ENCODE peak calls at places on chromosomes 7 and 10, in ten cellular contexts. M is epithelial cell of esophagus; F is testis; O is CD4-positive, alpha-beta T cell; X is A549; Z is hepatocyte; J is body of pancreas; G is adrenal gland; W is PC-3; Y is RWPE1. A is an unnamed sample.

GRCh38 chr7:30980751-30981150 is 17.0 kb downstream of the GHRHR start:
- DNase-seq in M (no peak), F (no peak), O (no peak), X (no peak), Z (no peak), J (no peak), G (no peak), W (no peak), Y (no peak), A (no peak)

GRCh38 chr10:124565565-124566221 is 104.1 kb downstream of the LHPP start:
- DNase-seq in M (no peak), F (peak), O (no peak), X (peak), Z (no peak), J (peak), G (no peak), W (peak), Y (no peak), A (no peak)

GRCh38 chr10:99921948-99922347 is 87.8 kb downstream of the DNMBP start:
- DNase-seq in M (peak), F (no peak), O (no peak), X (peak), Z (no peak), J (no peak), G (no peak), W (peak), Y (peak), A (no peak)

GRCh38 chr10:47243356-47243755 is 56.6 kb upstream of the GDF10 start:
- DNase-seq in M (no peak), F (no peak), O (no peak), X (no peak), Z (no peak), J (no peak), G (no peak), W (no peak), Y (no peak), A (no peak)

GRCh38 chr10:65670087-65670486 is 1255.7 kb upstream of the LRRTM3 start:
- DNase-seq in M (no peak), F (no peak), O (no peak), X (no peak), Z (no peak), J (no peak), G (no peak), W (no peak), Y (no peak), A (no peak)

GRCh38 chr10:93752761-93753160 is 5.0 kb upstream of the LGI1 start:
- DNase-seq in M (peak), F (no peak), O (no peak), X (peak), Z (peak), J (no peak), G (no peak), W (peak), Y (peak), A (no peak)

GRCh38 chr7:87216701-87217508 is 2.6 kb downstream of the TMEM243 start:
- DNase-seq in M (no peak), F (no peak), O (peak), X (no peak), Z (no peak), J (no peak), G (no peak), W (no peak), Y (no peak), A (no peak)

GRCh38 chr10:78952686-78953085 is 116.1 kb upstream of the ZMIZ1 start:
- DNase-seq in M (no peak), F (peak), O (no peak), X (no peak), Z (no peak), J (no peak), G (no peak), W (no peak), Y (no peak), A (no peak)

GRCh38 chr10:8344756-8345155 is 290.3 kb downstream of the GATA3 start:
- DNase-seq in M (no peak), F (no peak), O (no peak), X (no peak), Z (no peak), J (no peak), G (no peak), W (no peak), Y (no peak), A (no peak)

GRCh38 chr10:123986736-123987135 is 95.1 kb upstream of the CPXM2 start:
- DNase-seq in M (no peak), F (no peak), O (no peak), X (no peak), Z (no peak), J (no peak), G (no peak), W (peak), Y (no peak), A (no peak)

GRCh38 chr10:125756196-125756595 is 19.4 kb downstream of the MMP21 start:
- DNase-seq in M (no peak), F (no peak), O (no peak), X (no peak), Z (no peak), J (no peak), G (no peak), W (no peak), Y (no peak), A (no peak)

GRCh38 chr10:122264931-122265330 is 6.2 kb upstream of the BTBD16 start:
- DNase-seq in M (no peak), F (no peak), O (no peak), X (no peak), Z (no peak), J (no peak), G (no peak), W (no peak), Y (no peak), A (no peak)

GRCh38 chr10:118568327-118568848 is 27.1 kb downstream of the PRLHR start:
- DNase-seq in M (peak), F (peak), O (peak), X (peak), Z (peak), J (peak), G (no peak), W (peak), Y (peak), A (no peak)

GRCh38 chr7:134778941-134779740 is at the start of gene CALD1:
- DNase-seq in M (peak), F (peak), O (no peak), X (peak), Z (peak), J (peak), G (peak), W (peak), Y (peak), A (no peak)

GRCh38 chr10:109914966-109915365 is 8.3 kb downstream of the XPNPEP1 start:
- DNase-seq in M (peak), F (no peak), O (no peak), X (peak), Z (peak), J (peak), G (no peak), W (peak), Y (peak), A (no peak)

GRCh38 chr7:27129729-27130539 is 623 bp downstream of the HOXA4 start:
- DNase-seq in M (no peak), F (peak), O (no peak), X (no peak), Z (peak), J (no peak), G (peak), W (peak), Y (no peak), A (no peak)

GRCh38 chr10:34235164-34235832 is 579.8 kb downstream of the PARD3 start:
- DNase-seq in M (peak), F (no peak), O (no peak), X (no peak), Z (no peak), J (no peak), G (no peak), W (peak), Y (peak), A (no peak)

DNA sequence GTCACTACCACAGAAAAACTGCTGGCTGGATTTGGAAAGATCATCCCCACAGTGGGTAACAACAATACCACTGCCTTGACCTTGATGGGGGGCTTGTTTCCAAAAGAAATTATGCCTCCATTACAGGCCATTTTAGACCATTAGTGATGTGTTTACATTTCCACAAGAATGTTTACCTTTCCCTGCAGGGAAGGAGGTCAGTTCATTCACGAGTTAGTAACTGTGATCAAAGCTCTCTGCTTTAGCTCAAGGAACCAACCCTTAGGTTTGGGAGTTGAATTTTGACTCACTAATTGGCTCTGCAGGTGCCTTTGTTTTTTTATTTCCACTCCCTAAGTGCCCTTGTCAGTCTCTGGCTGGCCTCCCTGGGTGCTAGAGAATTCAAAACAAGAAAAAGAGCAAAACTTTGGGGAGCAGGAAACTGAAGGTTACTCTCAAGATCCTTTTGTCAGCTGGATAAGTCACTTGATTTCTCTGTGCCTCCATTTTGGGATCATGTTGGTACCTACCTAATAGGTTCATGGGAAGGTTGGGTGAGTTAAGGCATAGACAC is 41.1 kb upstream of the NUPR2 start:
- DNase-seq in M (no peak), F (no peak), O (no peak), X (no peak), Z (no peak), J (no peak), G (no peak), W (no peak), Y (no peak), A (no peak)
- TF ChIP-seq CTCF in M (no peak), F (no peak), O (no peak), X (no peak), Z (no peak), J (no peak), G (no peak), W (no peak), Y (no peak), A (no peak)

GRCh38 chr7:106893591-106893990 is 28.5 kb downstream of the PIK3CG start:
- DNase-seq in M (peak), F (no peak), O (no peak), X (no peak), Z (no peak), J (no peak), G (no peak), W (peak), Y (no peak), A (no peak)

GRCh38 chr7:106895246-106895864 is 30.3 kb downstream of the PIK3CG start:
- DNase-seq in M (no peak), F (no peak), O (no peak), X (no peak), Z (no peak), J (no peak), G (peak), W (no peak), Y (no peak), A (no peak)

GRCh38 chr7:106888204-106888603 is 23.1 kb downstream of the PIK3CG start:
- DNase-seq in M (no peak), F (no peak), O (no peak), X (no peak), Z (no peak), J (no peak), G (no peak), W (no peak), Y (no peak), A (no peak)

GRCh38 chr7:106890952-106891351 is 25.9 kb downstream of the PIK3CG start:
- DNase-seq in M (no peak), F (no peak), O (no peak), X (no peak), Z (no peak), J (no peak), G (no peak), W (no peak), Y (no peak), A (no peak)

DNA sequence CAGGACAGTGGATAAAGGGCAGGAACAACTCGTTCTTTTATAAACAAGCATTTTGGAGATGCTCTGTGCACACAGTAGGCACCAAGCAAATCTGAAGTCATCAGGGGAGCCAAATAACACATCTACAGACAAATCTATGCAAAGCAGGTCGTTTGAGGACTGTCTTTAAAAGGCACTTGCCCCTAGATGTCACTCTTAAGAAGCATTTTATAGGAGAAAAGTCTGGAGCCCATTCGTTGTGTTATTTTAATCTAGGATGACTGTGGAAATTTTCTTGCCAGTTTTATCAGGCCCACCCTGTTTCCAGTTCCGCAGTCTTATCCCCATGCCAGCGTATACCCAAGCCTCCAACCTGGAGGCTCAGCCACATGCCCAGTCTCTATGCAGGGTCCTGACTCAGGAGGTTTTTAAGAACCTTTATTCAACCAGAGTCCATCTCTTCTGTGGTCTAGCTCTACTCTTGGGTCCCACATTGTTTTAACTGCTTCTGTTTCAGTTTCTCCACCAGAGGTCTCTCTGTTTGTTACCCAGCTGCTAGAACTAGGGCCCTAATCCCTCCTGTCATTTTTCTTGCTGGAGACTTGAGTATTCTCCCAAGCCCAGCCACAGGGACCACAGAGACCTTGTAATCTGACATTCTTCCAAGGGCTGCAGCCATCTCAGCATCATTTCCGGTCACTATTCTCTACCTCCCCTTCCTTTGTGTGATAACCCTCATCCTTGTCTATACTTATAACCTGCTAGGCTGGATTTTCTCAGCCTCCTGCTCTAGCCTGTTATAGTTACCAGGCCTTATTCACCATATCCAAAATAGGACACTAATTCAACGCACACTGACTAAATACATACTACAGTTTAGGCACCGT is 26.7 kb downstream of the PIK3CG start:
- DNase-seq in M (peak), F (no peak), O (no peak), X (no peak), Z (no peak), J (no peak), G (no peak), W (no peak), Y (no peak), A (no peak)
- TF ChIP-seq CTCF in M (no peak), F (no peak), O (no peak), X (no peak), Z (peak), J (no peak), G (no peak), W (no peak), Y (no peak), A (peak)

GRCh38 chr10:101214446-101215396 is 14.5 kb downstream of the LBX1 start:
- DNase-seq in M (peak), F (peak), O (peak), X (peak), Z (peak), J (peak), G (peak), W (peak), Y (peak), A (no peak)
- TF ChIP-seq CTCF in M (peak), F (peak), O (peak), X (peak), Z (peak), J (peak), G (peak), W (peak), Y (peak), A (peak)

DNA sequence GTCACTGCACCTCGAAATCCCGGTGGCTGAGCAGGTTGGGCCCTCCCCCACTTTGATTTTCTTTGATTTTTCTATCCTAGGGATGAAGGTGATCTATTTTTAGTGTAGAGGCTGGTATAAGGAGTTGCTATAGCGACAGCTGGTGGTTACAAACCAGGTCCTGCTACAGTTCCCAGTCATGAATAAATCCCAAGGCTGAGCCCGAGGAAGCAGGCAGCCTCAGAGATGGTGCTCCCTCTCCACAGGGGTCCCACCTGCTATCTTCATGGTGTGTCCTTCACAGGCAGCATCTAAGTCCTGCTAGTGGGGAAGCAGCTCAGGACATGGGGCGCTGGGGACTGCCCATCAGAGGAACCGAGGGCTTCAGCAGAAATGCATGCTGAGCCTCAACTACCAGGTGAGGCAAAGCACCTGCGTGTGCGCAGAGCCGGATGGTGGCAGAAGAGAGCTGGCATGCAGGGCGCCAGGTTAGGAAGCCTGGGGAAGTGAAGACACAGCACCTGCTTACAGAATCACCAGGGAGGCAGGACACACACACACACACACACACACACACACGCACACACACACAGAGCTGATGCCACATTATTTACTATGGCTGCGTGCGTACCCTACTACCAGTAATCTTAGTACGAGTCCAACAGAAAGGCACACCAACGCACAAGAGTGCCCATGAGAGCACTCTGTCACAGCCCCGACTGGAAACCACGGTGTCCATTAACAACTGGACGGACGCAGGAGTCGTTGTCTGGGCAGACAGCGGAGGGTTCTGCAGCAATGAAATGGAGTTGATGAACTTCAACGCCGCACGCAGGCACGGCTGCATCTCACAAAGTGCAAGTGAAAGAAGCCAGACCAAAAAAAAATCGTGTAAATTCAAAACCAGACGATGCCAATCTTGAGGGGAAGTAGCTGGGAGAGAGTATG is 150.8 kb downstream of the PRKAG2 start:
- DNase-seq in M (no peak), F (no peak), O (no peak), X (no peak), Z (no peak), J (peak), G (no peak), W (no peak), Y (no peak), A (no peak)
- TF ChIP-seq CTCF in M (no peak), F (no peak), O (no peak), X (no peak), Z (no peak), J (no peak), G (no peak), W (no peak), Y (no peak), A (peak)

DNA sequence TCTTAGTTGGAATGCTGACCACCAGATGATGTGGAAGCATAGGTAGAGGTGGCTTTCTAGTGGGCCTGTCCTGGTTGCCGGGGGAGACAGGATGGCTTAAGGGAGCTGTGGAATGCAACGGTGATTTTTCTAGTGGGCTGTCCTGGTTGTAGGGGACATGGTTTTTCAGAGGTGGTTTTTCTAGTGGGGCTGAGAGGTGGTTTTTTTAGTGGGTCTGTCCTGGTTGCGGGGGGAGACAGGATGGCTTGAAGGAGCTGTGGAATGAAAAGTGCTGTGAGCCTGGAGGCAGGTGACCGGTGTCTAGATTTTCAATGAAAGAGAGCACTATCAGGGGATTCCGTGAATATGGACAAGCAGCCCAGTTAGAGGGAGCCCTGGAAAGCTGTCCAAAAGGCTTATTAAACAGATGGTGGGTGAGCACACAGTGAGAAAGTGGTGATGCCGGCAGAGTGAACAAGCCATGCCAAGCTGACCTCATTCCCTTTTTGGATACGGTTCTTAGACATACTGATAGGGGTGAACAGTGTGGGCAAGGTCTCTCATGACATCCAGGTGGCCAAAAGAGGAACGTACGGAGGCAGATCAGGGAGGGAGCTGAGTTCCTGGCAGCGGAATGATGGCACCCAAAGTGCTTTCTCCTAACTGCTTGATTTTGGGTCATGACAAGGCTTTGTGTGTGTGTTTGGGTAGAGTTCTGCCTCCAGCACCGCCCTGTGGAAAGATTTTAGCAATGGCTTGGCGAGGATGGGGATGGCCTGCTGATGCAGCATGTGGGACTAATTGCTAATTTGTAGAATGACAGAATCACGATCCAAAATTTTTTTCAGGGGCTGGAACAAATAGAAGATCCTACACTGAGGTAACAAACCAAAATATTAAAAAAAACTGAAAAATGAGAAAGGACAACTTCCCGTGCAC is 126.6 kb downstream of the TMEM178B start:
- DNase-seq in M (no peak), F (no peak), O (no peak), X (no peak), Z (no peak), J (no peak), G (no peak), W (no peak), Y (no peak), A (no peak)
- TF ChIP-seq CTCF in M (no peak), F (no peak), O (no peak), X (no peak), Z (no peak), J (no peak), G (no peak), W (no peak), Y (no peak), A (no peak)

GRCh38 chr10:13649844-13650520 is 63.2 kb downstream of the PRPF18 start:
- DNase-seq in M (no peak), F (no peak), O (no peak), X (no peak), Z (no peak), J (no peak), G (no peak), W (no peak), Y (no peak), A (no peak)
- TF ChIP-seq CTCF in M (no peak), F (no peak), O (no peak), X (no peak), Z (no peak), J (no peak), G (no peak), W (no peak), Y (no peak), A (no peak)

DNA sequence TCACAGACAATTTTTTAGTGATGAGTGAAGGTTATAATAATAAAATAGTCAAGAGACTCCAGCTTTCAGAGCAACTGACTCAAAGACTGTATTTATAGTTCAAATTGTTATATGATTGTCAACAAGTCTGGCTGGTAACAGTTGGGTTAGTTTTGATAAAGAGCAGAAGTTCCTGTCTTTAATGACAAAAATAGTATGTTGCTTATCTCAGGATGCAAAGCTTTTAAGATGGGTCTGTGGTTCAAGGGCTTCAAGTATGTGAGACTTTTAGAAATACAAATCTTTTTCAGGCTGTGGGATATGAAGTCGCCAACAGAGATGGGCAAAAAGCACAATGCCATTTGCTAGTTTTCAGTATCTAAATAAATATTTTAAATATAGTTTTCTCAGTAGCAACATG is 118.4 kb downstream of the ABCA13 start:
- DNase-seq in M (no peak), F (no peak), O (no peak), X (no peak), Z (no peak), J (no peak), G (no peak), W (no peak), Y (no peak), A (no peak)
- TF ChIP-seq CTCF in M (no peak), F (no peak), O (no peak), X (no peak), Z (no peak), J (no peak), G (no peak), W (no peak), Y (no peak), A (no peak)